ENCODE peak calls at places on chromosomes 7 and 10, in ten cellular contexts. Y, L, Z, F, N, S, Q, D, I and X are unnamed samples.

GRCh38 chr10:12193193-12193592 is 2.5 kb downstream of the NUDT5 start:
- DNase-seq in Q (no peak), F (no peak), L (no peak), I (no peak), D (no peak), S (no peak), N (no peak), Y (no peak), Z (no peak), X (no peak)

GRCh38 chr10:62108768-62109430 is 159.7 kb downstream of the RTKN2 start:
- DNase-seq in F (no peak), Y (no peak), Z (no peak), S (peak), Q (no peak), D (no peak), L (no peak), N (no peak), I (no peak), X (no peak)

GRCh38 chr7:43678315-43678714 is 51.0 kb downstream of the COA1 start:
- DNase-seq in N (no peak), Y (no peak), L (no peak), D (no peak), I (no peak), Q (no peak), F (no peak), S (no peak), Z (no peak), X (no peak)

GRCh38 chr7:132191418-132191817 is 384.9 kb downstream of the PLXNA4 start:
- DNase-seq in Y (no peak), Q (no peak), D (no peak), S (no peak), L (no peak), N (no peak), Z (no peak), F (no peak), I (no peak), X (no peak)

GRCh38 chr10:133245439-133246235 is 8.0 kb downstream of the VENTX start:
- DNase-seq in F (no peak), Q (no peak), N (no peak), Y (no peak), D (no peak), S (no peak), I (no peak), Z (no peak), L (no peak), X (no peak)

GRCh38 chr10:59820471-59820870 is 67.2 kb upstream of the MRLN start:
- DNase-seq in L (no peak), Z (no peak), Y (no peak), N (no peak), Q (no peak), D (no peak), F (no peak), I (no peak), S (no peak), X (no peak)

GRCh38 chr7:89028319-89028718 is 232.8 kb upstream of the TEX47 start:
- DNase-seq in Z (no peak), D (no peak), N (no peak), F (no peak), Y (no peak), I (no peak), Q (no peak), S (no peak), L (no peak), X (no peak)

GRCh38 chr10:69869291-69869841 is 67.7 kb downstream of the COL13A1 start:
- DNase-seq in S (no peak), Y (peak), L (no peak), F (no peak), N (no peak), I (no peak), Q (no peak), D (no peak), Z (no peak), X (no peak)

GRCh38 chr7:25968205-25968993 is 183.6 kb upstream of the NFE2L3 start:
- DNase-seq in L (no peak), S (no peak), Y (no peak), D (no peak), I (no peak), N (no peak), Z (no peak), F (no peak), Q (no peak), X (no peak)

GRCh38 chr7:89017676-89018075 is 222.1 kb upstream of the TEX47 start:
- DNase-seq in L (no peak), Y (no peak), S (no peak), D (no peak), N (no peak), Z (no peak), Q (no peak), I (no peak), F (no peak), X (no peak)

GRCh38 chr10:113987805-113988204 is 55.9 kb upstream of the ADRB1 start:
- DNase-seq in I (no peak), Z (no peak), Q (no peak), S (no peak), N (no peak), L (no peak), Y (no peak), F (no peak), D (no peak), X (no peak)

GRCh38 chr10:86942441-86943315 is 14.7 kb downstream of the MMRN2 start:
- DNase-seq in F (no peak), D (no peak), N (no peak), Q (no peak), S (no peak), Z (peak), I (no peak), L (no peak), Y (no peak), X (no peak)

GRCh38 chr7:43954524-43955228 is 28.4 kb downstream of the UBE2D4 start:
- DNase-seq in Y (peak), Q (peak), D (peak), N (peak), S (peak), L (no peak), I (peak), F (peak), Z (no peak), X (peak)

GRCh38 chr7:100914879-100915442 is 19.3 kb upstream of the ACHE start:
- DNase-seq in N (no peak), Z (no peak), Q (no peak), Y (peak), S (no peak), L (no peak), D (no peak), F (no peak), I (no peak), X (no peak)

GRCh38 chr10:119817991-119818888 is 54.4 kb downstream of the MCMBP start:
- DNase-seq in F (peak), S (no peak), L (no peak), Y (no peak), I (peak), Q (peak), Z (peak), N (no peak), D (peak), X (no peak)